ENCODE peak calls at places on chromosomes 12 and 14, in nine cellular contexts. N is body of pancreas; Y is NB4; O is stimulated activated CD4-positive, alpha-beta T cell treated with anti-CD3 and anti-CD28 coated beads, Interleukin-15, amount 100 ng/mL, for 24 hours; D is tibial artery; F is iPS-NIHi11; L is GM03348; K is Right ventricle myocardium superior; Z is NCI-H1694 treated with DMSO at 0.1 percent for 48 hours. P is an unnamed sample.

GRCh38 chr12:47820631-47821345 is 1.1 kb upstream of the HDAC7 start:
- DNase-seq in N (peak; percentile 89), Y (no peak), O (no peak), D (peak; percentile 96), F (peak; percentile 88), L (peak; percentile 95), K (peak; percentile 89), Z (no peak), P (peak; percentile 97)

GRCh38 chr12:120999191-121000120 is 16.8 kb downstream of the C12orf43 start:
- DNase-seq in N (peak; percentile 35), Y (no peak), O (no peak), D (no peak), F (peak; percentile 91), L (peak; percentile 63), K (no peak), Z (no peak), P (no peak)

GRCh38 chr14:55088356-55088755 is 36.9 kb downstream of the MAPK1IP1L start:
- DNase-seq in N (no peak), Y (no peak), O (no peak), D (no peak), F (no peak), L (no peak), K (no peak), Z (no peak), P (no peak)

GRCh38 chr12:60494249-60494648 is 898.4 kb downstream of the SLC16A7 start:
- DNase-seq in N (peak; percentile 5), Y (peak; percentile 27), O (no peak), D (no peak), F (peak; percentile 37), L (peak; percentile 57), K (no peak), Z (no peak), P (peak; percentile 27)

GRCh38 chr12:5485471-5485870 is 53.6 kb downstream of the NTF3 start:
- DNase-seq in N (no peak), Y (no peak), O (no peak), D (no peak), F (no peak), L (no peak), K (no peak), Z (no peak), P (no peak)

GRCh38 chr12:1936406-1937320 is 18.2 kb upstream of the CACNA2D4 start:
- DNase-seq in N (peak; percentile 95), Y (no peak), O (no peak), D (peak; percentile 95), F (no peak), L (peak; percentile 38), K (peak; percentile 81), Z (peak; percentile 98), P (no peak)

GRCh38 chr14:99224116-99224910 is 47.7 kb downstream of the BCL11B start:
- DNase-seq in N (no peak), Y (peak; percentile 9), O (no peak), D (peak; percentile 48), F (peak; percentile 54), L (no peak), K (no peak), Z (no peak), P (no peak)

GRCh38 chr12:49987620-49988303 is 15.0 kb downstream of the AQP6 start:
- DNase-seq in N (no peak), Y (peak; percentile 80), O (no peak), D (peak; percentile 24), F (no peak), L (no peak), K (no peak), Z (peak; percentile 96), P (no peak)

GRCh38 chr14:41062826-41063225 is 543.9 kb upstream of the LRFN5 start:
- DNase-seq in N (no peak), Y (no peak), O (no peak), D (no peak), F (no peak), L (no peak), K (no peak), Z (no peak), P (no peak)

GRCh38 chr14:67553547-67553946 is 20.5 kb downstream of the PLEKHH1 start:
- DNase-seq in N (no peak), Y (no peak), O (no peak), D (no peak), F (no peak), L (no peak), K (no peak), Z (no peak), P (no peak)

GRCh38 chr12:1470051-1470450 is 124.3 kb downstream of the FBXL14 start:
- DNase-seq in N (no peak), Y (no peak), O (no peak), D (no peak), F (no peak), L (no peak), K (no peak), Z (no peak), P (no peak)

GRCh38 chr14:66284346-66284745 is 201.8 kb upstream of the CCDC196 start:
- DNase-seq in N (no peak), Y (no peak), O (no peak), D (no peak), F (no peak), L (no peak), K (no peak), Z (no peak), P (no peak)

GRCh38 chr14:54446201-54446693 is 5.1 kb upstream of the CNIH1 start:
- DNase-seq in N (no peak), Y (peak; percentile 80), O (no peak), D (no peak), F (peak; percentile 26), L (peak; percentile 16), K (no peak), Z (no peak), P (no peak)

GRCh38 chr14:56487090-56487667 is 92.4 kb upstream of the TMEM260 start:
- DNase-seq in N (no peak), Y (no peak), O (no peak), D (no peak), F (no peak), L (peak; percentile 39), K (no peak), Z (peak; percentile 22), P (no peak)

GRCh38 chr12:105113094-105113493 is 5.6 kb downstream of the WASHC4 start:
- DNase-seq in N (no peak), Y (no peak), O (no peak), D (no peak), F (no peak), L (no peak), K (no peak), Z (no peak), P (no peak)

GRCh38 chr12:14942532-14942931 is 4.2 kb upstream of the ERP27 start:
- DNase-seq in N (no peak), Y (no peak), O (no peak), D (no peak), F (no peak), L (no peak), K (no peak), Z (no peak), P (no peak)

GRCh38 chr12:3200032-3200617 is 122.9 kb downstream of the TSPAN9 start:
- DNase-seq in N (peak; percentile 24), Y (no peak), O (peak; percentile 33), D (no peak), F (peak; percentile 95), L (peak; percentile 77), K (peak; percentile 62), Z (peak; percentile 71), P (no peak)

GRCh38 chr12:68012712-68013111 is 23.5 kb downstream of the IFNG-AS1 start:
- DNase-seq in N (no peak), Y (peak; percentile 87), O (no peak), D (no peak), F (no peak), L (no peak), K (no peak), Z (no peak), P (no peak)

GRCh38 chr14:91245029-91245428 is 525 bp upstream of the GPR68 start:
- DNase-seq in N (peak; percentile 28), Y (no peak), O (peak; percentile 76), D (no peak), F (no peak), L (no peak), K (no peak), Z (no peak), P (no peak)

GRCh38 chr12:120121766-120122293 is 5.3 kb upstream of the RAB35 start:
- DNase-seq in N (no peak), Y (no peak), O (peak; percentile 28), D (no peak), F (no peak), L (no peak), K (no peak), Z (no peak), P (no peak)

GRCh38 chr12:46459881-46460545 is 87.4 kb upstream of the SLC38A2 start:
- DNase-seq in N (no peak), Y (peak; percentile 63), O (no peak), D (no peak), F (no peak), L (no peak), K (no peak), Z (no peak), P (no peak)

GRCh38 chr14:20477211-20477876 is 8.1 kb downstream of the PNP start:
- DNase-seq in N (no peak), Y (peak; percentile 65), O (no peak), D (no peak), F (no peak), L (no peak), K (peak; percentile 73), Z (no peak), P (no peak)

GRCh38 chr12:69685810-69686209 is 13.3 kb downstream of the BEST3 start:
- DNase-seq in N (no peak), Y (no peak), O (no peak), D (no peak), F (no peak), L (peak; percentile 48), K (no peak), Z (no peak), P (no peak)

GRCh38 chr12:93368766-93369165 is 9.0 kb upstream of the NUDT4 start:
- DNase-seq in N (no peak), Y (no peak), O (no peak), D (no peak), F (no peak), L (no peak), K (no peak), Z (no peak), P (no peak)

GRCh38 chr12:4256043-4256826 is 17.3 kb upstream of the CCND2 start:
- DNase-seq in N (no peak), Y (no peak), O (no peak), D (no peak), F (no peak), L (no peak), K (no peak), Z (no peak), P (no peak)

GRCh38 chr12:121009744-121010143 is 6.5 kb downstream of the C12orf43 start:
- DNase-seq in N (peak; percentile 85), Y (peak; percentile 60), O (no peak), D (no peak), F (peak; percentile 62), L (no peak), K (no peak), Z (no peak), P (no peak)

P was measured in HFF-Myc.